ENCODE peak calls at places on chromosomes 2 and 18, in ten cellular contexts. D, M, F, R, U, K, Y, W, S and G are unnamed samples.

GRCh38 chr18:59938686-59939085 is 38.9 kb downstream of the PMAIP1 start:
- DNase-seq in D (no peak), M (no peak), F (no peak), R (no peak), U (no peak), K (no peak), Y (no peak), W (no peak), S (no peak), G (no peak)

GRCh38 chr2:12469053-12469625 is 247.6 kb upstream of the TRIB2 start:
- DNase-seq in D (no peak), M (no peak), F (no peak), R (no peak), U (no peak), K (no peak), Y (no peak), W (no peak), S (no peak), G (no peak)

GRCh38 chr2:37768491-37768925 is 97.1 kb upstream of the CDC42EP3 start:
- DNase-seq in D (peak), M (no peak), F (no peak), R (no peak), U (no peak), K (no peak), Y (peak), W (no peak), S (no peak), G (no peak)

GRCh38 chr2:205879362-205879761 is 197.1 kb downstream of the NRP2 start:
- DNase-seq in D (no peak), M (no peak), F (no peak), R (no peak), U (no peak), K (no peak), Y (no peak), W (no peak), S (no peak), G (no peak)

GRCh38 chr2:218621007-218621406 is 13.3 kb downstream of the PLCD4 start:
- DNase-seq in D (no peak), M (no peak), F (no peak), R (no peak), U (no peak), K (no peak), Y (no peak), W (no peak), S (no peak), G (no peak)

GRCh38 chr2:207935991-207936370 is 89.3 kb downstream of the PLEKHM3 start:
- DNase-seq in D (no peak), M (no peak), F (no peak), R (no peak), U (no peak), K (no peak), Y (no peak), W (no peak), S (no peak), G (no peak)

GRCh38 chr2:64945973-64946736 is 43.0 kb upstream of the SLC1A4 start:
- DNase-seq in D (no peak), M (peak), F (peak), R (no peak), U (peak), K (no peak), Y (no peak), W (peak), S (peak), G (peak)

GRCh38 chr2:1686784-1687105 is 57.6 kb downstream of the PXDN start:
- DNase-seq in D (no peak), M (no peak), F (no peak), R (no peak), U (no peak), K (no peak), Y (no peak), W (no peak), S (no peak), G (no peak)

GRCh38 chr2:78260861-78261260 is 738.7 kb upstream of the LRRTM4 start:
- DNase-seq in D (no peak), M (no peak), F (no peak), R (no peak), U (no peak), K (no peak), Y (no peak), W (no peak), S (no peak), G (no peak)

GRCh38 chr2:216683846-216684245 is 11.5 kb downstream of the IGFBP5 start:
- DNase-seq in D (no peak), M (no peak), F (peak), R (no peak), U (peak), K (peak), Y (no peak), W (no peak), S (no peak), G (no peak)

GRCh38 chr2:137525644-137526190 is 438.6 kb upstream of the HNMT start:
- DNase-seq in D (no peak), M (no peak), F (no peak), R (no peak), U (no peak), K (no peak), Y (no peak), W (no peak), S (no peak), G (no peak)